ENCODE peak calls at places on chromosomes 13 and 19, in nine cellular contexts. Y is tibial nerve, F is right atrium auricular region, W is heart right ventricle, N is GM20000, H is GM12878, A is type B pancreatic cell, K is choroid plexus epithelial cell, S is GM12864. C is an unnamed sample.

GRCh38 chr19:4557971-4558941 is 1.2 kb downstream of the SEMA6B start:
- DNase-seq in Y (no peak), F (no peak), W (no peak), N (peak), H (no peak), A (peak), K (no peak), S (no peak), C (no peak)

GRCh38 chr13:99228737-99229691 is 28.4 kb downstream of the UBAC2 start:
- DNase-seq in Y (no peak), F (no peak), W (no peak), N (peak), H (peak), A (no peak), K (peak), S (peak), C (no peak)

GRCh38 chr19:5354403-5354802 is 13.8 kb upstream of the PTPRS start:
- DNase-seq in Y (no peak), F (no peak), W (no peak), N (peak), H (no peak), A (no peak), K (no peak), S (no peak), C (no peak)

GRCh38 chr19:16136185-16137067 is 7.1 kb upstream of the HSH2D start:
- DNase-seq in Y (no peak), F (no peak), W (no peak), N (no peak), H (no peak), A (no peak), K (no peak), S (no peak), C (no peak)

GRCh38 chr13:35548790-35549189 is 72.3 kb upstream of the MAB21L1 start:
- DNase-seq in Y (no peak), F (no peak), W (no peak), N (no peak), H (no peak), A (no peak), K (no peak), S (no peak), C (no peak)

GRCh38 chr19:19460761-19461265 is 54.5 kb downstream of the TSSK6 start:
- DNase-seq in Y (peak), F (peak), W (peak), N (peak), H (no peak), A (no peak), K (no peak), S (no peak), C (no peak)

GRCh38 chr13:25943666-25944065 is 108.2 kb downstream of the SHISA2 start:
- DNase-seq in Y (no peak), F (no peak), W (no peak), N (no peak), H (no peak), A (no peak), K (peak), S (no peak), C (no peak)

GRCh38 chr19:51501594-51502263 is at the start of gene SIGLEC12:
- DNase-seq in Y (no peak), F (peak), W (no peak), N (no peak), H (no peak), A (no peak), K (no peak), S (no peak), C (no peak)

GRCh38 chr13:100892981-100893380 is 218.4 kb upstream of the TMTC4 start:
- DNase-seq in Y (no peak), F (no peak), W (no peak), N (no peak), H (no peak), A (no peak), K (no peak), S (no peak), C (no peak)

GRCh38 chr13:99042851-99043250 is 65.0 kb upstream of the DOCK9 start:
- DNase-seq in Y (no peak), F (no peak), W (no peak), N (no peak), H (no peak), A (no peak), K (no peak), S (no peak), C (no peak)

GRCh38 chr19:35669566-35669965 is 3.2 kb downstream of the UPK1A start:
- DNase-seq in Y (no peak), F (no peak), W (no peak), N (no peak), H (no peak), A (no peak), K (no peak), S (no peak), C (no peak)

GRCh38 chr13:106566682-106567420 is 1.1 kb downstream of the ARGLU1 start:
- DNase-seq in Y (peak), F (no peak), W (peak), N (peak), H (no peak), A (no peak), K (peak), S (peak), C (no peak)

GRCh38 chr13:40340368-40341085 is 325.9 kb downstream of the FOXO1 start:
- DNase-seq in Y (no peak), F (no peak), W (no peak), N (no peak), H (no peak), A (no peak), K (peak), S (no peak), C (no peak)

GRCh38 chr19:12866416-12867119 is 14.7 kb downstream of the DNASE2 start:
- DNase-seq in Y (no peak), F (no peak), W (no peak), N (no peak), H (no peak), A (no peak), K (no peak), S (no peak), C (no peak)

GRCh38 chr13:113152894-113153809 is 5.3 kb upstream of the PROZ start:
- DNase-seq in Y (peak), F (peak), W (peak), N (peak), H (no peak), A (peak), K (peak), S (no peak), C (no peak)

GRCh38 chr19:28213476-28214082 is 999.4 kb downstream of the UQCRFS1 start:
- DNase-seq in Y (no peak), F (no peak), W (no peak), N (no peak), H (no peak), A (no peak), K (no peak), S (no peak), C (no peak)

GRCh38 chr19:58325623-58326022 is 1.2 kb upstream of the ZSCAN22 start:
- DNase-seq in Y (no peak), F (no peak), W (no peak), N (no peak), H (no peak), A (no peak), K (peak), S (no peak), C (no peak)

GRCh38 chr13:56187331-56187730 is 953.4 kb upstream of the PRR20A start:
- DNase-seq in Y (no peak), F (no peak), W (no peak), N (no peak), H (no peak), A (no peak), K (no peak), S (no peak), C (no peak)

GRCh38 chr19:32363175-32363574 is 17.8 kb downstream of the ZNF507 start:
- DNase-seq in Y (no peak), F (no peak), W (no peak), N (no peak), H (no peak), A (no peak), K (peak), S (no peak), C (no peak)

GRCh38 chr19:13300421-13301030 is 150.3 kb downstream of the IER2 start:
- DNase-seq in Y (no peak), F (no peak), W (no peak), N (no peak), H (no peak), A (no peak), K (no peak), S (no peak), C (no peak)

GRCh38 chr19:43675269-43675879 is 5.4 kb upstream of the PLAUR start:
- DNase-seq in Y (no peak), F (no peak), W (no peak), N (peak), H (peak), A (no peak), K (peak), S (no peak), C (peak)

GRCh38 chr13:101624210-101624922 is 171.9 kb downstream of the ITGBL1 start:
- DNase-seq in Y (no peak), F (no peak), W (no peak), N (no peak), H (no peak), A (no peak), K (peak), S (no peak), C (no peak)

GRCh38 chr19:49635530-49636229 is 4.3 kb downstream of the RRAS start:
- DNase-seq in Y (no peak), F (no peak), W (no peak), N (no peak), H (no peak), A (no peak), K (peak), S (no peak), C (no peak)
- TF ChIP-seq CTCF in Y (no peak), F (no peak), W (no peak), N (no peak), H (no peak), A (peak), K (peak), S (no peak), C (peak)

DNA sequence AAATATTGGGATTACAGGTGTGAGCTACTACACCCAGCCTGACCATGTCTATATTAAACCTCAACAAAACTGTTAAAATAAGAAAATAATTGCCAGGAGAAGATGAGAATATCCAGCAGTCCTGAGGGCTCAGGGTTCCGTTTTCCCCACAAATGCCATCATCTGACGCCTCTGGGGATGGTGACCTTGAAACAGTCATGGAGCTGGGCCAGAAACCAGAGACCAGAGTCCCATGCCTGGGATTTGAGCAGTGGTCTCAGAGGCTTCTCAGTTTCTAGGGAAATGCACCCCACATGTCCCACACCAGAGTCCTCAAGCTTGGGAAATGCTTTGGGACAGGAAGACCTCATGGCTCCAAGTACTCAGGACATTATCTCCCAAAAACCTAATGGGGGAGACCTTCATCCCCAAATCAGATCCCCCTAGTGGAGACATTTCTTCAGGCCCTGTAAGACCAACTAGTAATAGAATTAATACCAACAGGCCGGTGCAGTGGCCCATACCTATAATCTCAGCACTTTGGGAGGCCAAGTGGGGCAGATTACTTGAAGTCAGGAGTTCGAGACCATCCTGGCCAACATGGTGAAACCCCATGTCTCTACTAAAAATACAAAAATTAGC is 2.9 kb upstream of the MAP1S start:
- DNase-seq in Y (no peak), F (no peak), W (no peak), N (no peak), H (no peak), A (no peak), K (no peak), S (no peak), C (no peak)
- TF ChIP-seq CTCF in Y (no peak), F (no peak), W (no peak), N (no peak), H (peak), A (peak), K (peak), S (peak), C (peak)

DNA sequence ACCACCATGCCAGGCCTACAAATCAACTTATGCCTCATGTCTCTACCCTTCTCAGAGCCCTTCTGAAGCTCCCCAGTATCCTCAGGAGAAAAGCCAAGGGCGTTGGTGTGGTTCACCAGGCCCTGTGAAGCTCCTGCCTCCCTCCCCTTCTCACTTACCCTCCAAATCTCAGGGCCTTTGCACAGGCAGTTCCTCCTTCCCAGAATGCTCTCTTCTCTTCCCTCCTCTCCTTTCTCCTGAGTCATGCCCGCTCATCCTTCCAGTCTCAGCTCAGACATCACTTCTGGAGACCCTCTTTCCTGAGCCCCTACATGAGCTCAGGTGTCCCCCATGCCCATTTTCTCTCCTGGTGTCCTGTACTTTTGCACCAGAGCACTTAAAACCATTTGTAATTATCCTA is 20.5 kb downstream of the HIF3A start:
- DNase-seq in Y (no peak), F (no peak), W (no peak), N (no peak), H (no peak), A (no peak), K (no peak), S (no peak), C (no peak)
- TF ChIP-seq CTCF in Y (no peak), F (no peak), W (no peak), N (no peak), H (no peak), A (no peak), K (no peak), S (no peak), C (no peak)

DNA sequence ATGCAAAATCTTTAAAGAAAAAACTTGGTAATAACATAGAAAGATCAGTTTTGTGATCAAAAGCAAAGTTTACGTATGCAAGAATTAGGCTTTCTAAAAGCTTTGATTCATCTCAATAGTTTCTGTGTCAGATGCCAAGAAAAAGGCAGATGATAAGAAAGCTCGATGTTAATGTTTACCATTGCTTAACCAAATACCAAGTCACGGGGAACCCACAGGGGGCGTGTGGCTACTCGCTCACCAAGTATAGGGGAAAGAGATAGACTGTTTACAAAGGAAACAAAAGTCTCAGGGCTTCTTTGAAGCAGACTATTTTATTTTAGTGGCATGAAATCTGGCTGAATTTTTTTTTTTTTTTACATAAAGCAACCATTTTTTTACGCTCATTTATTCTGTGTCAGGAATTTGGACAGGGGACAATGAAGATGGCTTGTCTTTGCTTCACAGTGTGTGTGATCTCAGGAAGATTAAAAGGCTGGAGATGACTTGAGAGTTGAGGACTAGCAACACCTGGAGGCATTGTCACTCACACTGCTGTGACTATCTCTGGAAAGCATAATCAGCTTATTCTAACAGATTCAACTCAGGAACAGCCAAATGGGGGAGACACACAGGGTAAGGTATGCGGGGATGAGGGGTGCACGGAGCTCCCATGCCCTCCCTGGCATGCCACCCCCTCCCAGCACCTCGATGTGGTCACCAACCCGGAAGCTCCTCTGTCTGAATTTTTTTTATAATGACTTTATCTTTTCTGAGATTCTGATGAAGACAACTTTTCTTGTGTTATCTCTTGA is 24.9 kb downstream of the RCBTB1 start:
- DNase-seq in Y (no peak), F (no peak), W (no peak), N (peak), H (no peak), A (no peak), K (peak), S (no peak), C (no peak)
- TF ChIP-seq CTCF in Y (no peak), F (peak), W (peak), N (no peak), H (no peak), A (peak), K (peak), S (peak), C (peak)

C was measured in retinal pigment epithelial cell.